ENCODE peak calls at places on chromosomes 5 and 9, in five cellular contexts. Y is stimulated activated CD4-positive, alpha-beta T cell treated with anti-CD3 and anti-CD28 coated beads, Interleukin-12 subunit alpha, Interleukin-12 subunit beta, amount 100 ng/mL, for 4 hours; O is activated naive CD8-positive, alpha-beta T cell treated with anti-CD3 and anti-CD28 coated beads, Interleukin-2, amount 50 U/mL, for 24 hours; B is CD4-positive, alpha-beta T cell; D is right lobe of liver. I is an unnamed sample.

GRCh38 chr9:2686884-2687283 is 30.4 kb upstream of the KCNV2 start:
- DNase-seq in B (no peak), Y (no peak), O (no peak), D (no peak), I (no peak)

GRCh38 chr5:168661593-168662485 is 82.7 kb upstream of the PANK3 start:
- DNase-seq in O (no peak), D (no peak), B (no peak), Y (no peak), I (no peak)

GRCh38 chr9:130292104-130292503 is 26.5 kb downstream of the HMCN2 start:
- DNase-seq in D (no peak), B (no peak), Y (no peak), O (no peak), I (no peak)

GRCh38 chr5:171750316-171750788 is 35.3 kb upstream of the SMIM23 start:
- DNase-seq in D (no peak), B (no peak), Y (no peak), O (no peak), I (no peak)

GRCh38 chr5:142283304-142283703 is 41.5 kb downstream of the SPRY4 start:
- DNase-seq in D (no peak), B (no peak), Y (no peak), O (no peak), I (no peak)

GRCh38 chr9:76895186-76895585 is 10.7 kb downstream of the PRUNE2 start:
- DNase-seq in D (no peak), Y (no peak), O (no peak), B (no peak), I (no peak)

GRCh38 chr5:1008451-1009358 is at the start of gene NKD2:
- DNase-seq in Y (peak), O (peak), B (peak), D (peak), I (no peak)

GRCh38 chr9:105881654-105882349 is 187.5 kb downstream of the TMEM38B start:
- DNase-seq in B (peak), D (no peak), O (peak), Y (peak), I (peak)

GRCh38 chr9:19939890-19940289 is 151.1 kb upstream of the SLC24A2 start:
- DNase-seq in D (no peak), Y (no peak), O (no peak), B (no peak), I (no peak)

GRCh38 chr5:31661257-31661656 is 22.3 kb downstream of the PDZD2 start:
- DNase-seq in D (no peak), Y (no peak), O (no peak), B (no peak), I (no peak)

GRCh38 chr9:137875354-137875753 is 2.2 kb upstream of the CACNA1B start:
- DNase-seq in D (no peak), O (no peak), B (no peak), Y (no peak), I (no peak)

GRCh38 chr5:60546157-60546556 is 153.8 kb downstream of the DEPDC1B start:
- DNase-seq in D (no peak), B (no peak), O (no peak), Y (no peak), I (no peak)

GRCh38 chr5:133891390-133891789 is 77.0 kb downstream of the C5orf15 start:
- DNase-seq in D (no peak), O (no peak), Y (no peak), B (no peak), I (no peak)

GRCh38 chr5:41815261-41815660 is 55.0 kb downstream of the OXCT1 start:
- DNase-seq in O (no peak), B (no peak), Y (no peak), D (no peak), I (no peak)

GRCh38 chr5:125549322-125549871 is 803.0 kb upstream of the ZNF608 start:
- DNase-seq in D (no peak), B (no peak), O (no peak), Y (no peak), I (no peak)

GRCh38 chr5:92991681-92992472 is 589.1 kb downstream of the NR2F1-AS1 start:
- DNase-seq in B (no peak), D (no peak), Y (no peak), O (no peak), I (peak)

GRCh38 chr5:157749462-157749799 is 5.9 kb downstream of the LSM11 start:
- DNase-seq in B (no peak), Y (no peak), O (no peak), D (no peak), I (no peak)

GRCh38 chr5:139709587-139710369 is 61.6 kb downstream of the CXXC5 start:
- DNase-seq in O (peak), Y (no peak), D (no peak), B (no peak), I (no peak)

GRCh38 chr5:44783916-44784315 is 24.8 kb upstream of the MRPS30 start:
- DNase-seq in B (no peak), Y (no peak), O (no peak), D (no peak), I (no peak)

GRCh38 chr5:155004138-155004744 is 9.3 kb upstream of the KIF4B start:
- DNase-seq in D (no peak), B (no peak), O (peak), Y (peak), I (no peak)

GRCh38 chr5:169471021-169471420 is 112.6 kb upstream of the SPDL1 start:
- DNase-seq in Y (no peak), D (no peak), O (no peak), B (no peak), I (no peak)

GRCh38 chr5:150780180-150780692 is 1.7 kb downstream of the SMIM3 start:
- DNase-seq in B (no peak), Y (no peak), O (peak), D (no peak), I (no peak)

GRCh38 chr5:157735991-157736390 is 4.8 kb downstream of the THG1L start:
- DNase-seq in O (no peak), B (no peak), Y (no peak), D (no peak), I (no peak)

GRCh38 chr9:70110194-70111041 is 66.8 kb downstream of the MAMDC2 start:
- DNase-seq in D (no peak), B (no peak), O (peak), Y (no peak), I (peak)

GRCh38 chr9:5949103-5949699 is 58.5 kb downstream of the MLANA start:
- DNase-seq in B (peak), Y (no peak), O (peak), D (no peak), I (no peak)

GRCh38 chr9:121082075-121082474 is 7.3 kb downstream of the CNTRL start:
- DNase-seq in D (no peak), Y (no peak), B (no peak), O (no peak), I (no peak)

GRCh38 chr5:138663009-138663408 is 87.8 kb upstream of the HSPA9 start:
- DNase-seq in D (no peak), Y (no peak), O (no peak), B (no peak), I (no peak)

GRCh38 chr5:143235423-143235822 is 168.1 kb downstream of the NR3C1 start:
- DNase-seq in B (no peak), O (no peak), D (no peak), Y (no peak), I (no peak)

GRCh38 chr9:92636627-92637026 is 33.3 kb downstream of the IPPK start:
- DNase-seq in D (no peak), O (no peak), B (no peak), Y (no peak), I (no peak)